ENCODE peak calls at places on chromosomes 13 and 19, in five cellular contexts. G is K562, W is H1, H is HCT116, Z is GM12878. J is an unnamed sample.

GRCh38 chr19:52898101-52898500 is 666 bp upstream of the ZNF320 start:
- DNase-seq in Z (no peak), W (no peak), H (no peak), G (no peak), J (no peak)

GRCh38 chr13:18236528-18236815 is 945.2 kb downstream of the TUBA3C start:
- DNase-seq in H (no peak), W (no peak), G (no peak), Z (no peak), J (no peak)

GRCh38 chr19:54506079-54506478 is 3.4 kb downstream of the LAIR2 start:
- DNase-seq in Z (no peak), G (no peak), H (no peak), W (no peak), J (no peak)

GRCh38 chr19:27618006-27618405 is 1594.9 kb downstream of the UQCRFS1 start:
- DNase-seq in Z (no peak), W (no peak), H (no peak), G (no peak), J (no peak)

GRCh38 chr13:77789386-77789785 is 91.9 kb downstream of the SLAIN1 start:
- DNase-seq in W (no peak), Z (no peak), G (no peak), H (no peak), J (no peak)

GRCh38 chr13:79538757-79539156 is 57.8 kb downstream of the NDFIP2 start:
- DNase-seq in Z (no peak), H (no peak), G (no peak), W (no peak), J (no peak)

GRCh38 chr13:62643007-62643483 is 1227.4 kb upstream of the PCDH20 start:
- DNase-seq in H (peak; percentile 98), Z (peak; percentile 24), G (no peak), W (no peak), J (peak; percentile 5)

GRCh38 chr13:51999525-51999924 is 11.7 kb downstream of the ATP7B start:
- DNase-seq in H (no peak), Z (no peak), W (no peak), G (no peak), J (no peak)

GRCh38 chr13:23654111-23655110 is 84.2 kb downstream of the TNFRSF19 start:
- DNase-seq in W (no peak), Z (no peak), G (no peak), H (no peak), J (peak; percentile 88)

GRCh38 chr19:4495471-4495870 is 22.8 kb downstream of the PLIN4 start:
- DNase-seq in W (no peak), G (no peak), H (peak; percentile 22), Z (no peak), J (no peak)

GRCh38 chr13:110045919-110046318 is 259.5 kb upstream of the IRS2 start:
- DNase-seq in G (no peak), W (no peak), Z (no peak), H (no peak), J (no peak)

GRCh38 chr13:27270594-27271520 is at the start of gene RASL11A:
- DNase-seq in G (peak; percentile 82), H (peak; percentile 36), Z (no peak), W (peak; percentile 74), J (peak; percentile 70)

GRCh38 chr19:13930402-13930801 is 7.8 kb downstream of the PODNL1 start:
- DNase-seq in W (no peak), Z (no peak), H (no peak), G (peak; percentile 11), J (no peak)

GRCh38 chr19:3821857-3822364 is 35.7 kb upstream of the MATK start:
- DNase-seq in H (peak; percentile 40), Z (no peak), G (peak; percentile 91), W (peak; percentile 51), J (peak; percentile 20)

GRCh38 chr19:38671654-38672053 is 24.2 kb downstream of the ACTN4 start:
- DNase-seq in Z (no peak), H (no peak), W (no peak), G (no peak), J (no peak)

GRCh38 chr19:2061936-2062729 is 11.1 kb upstream of the MKNK2 start:
- DNase-seq in Z (no peak), W (no peak), G (peak; percentile 36), H (no peak), J (peak; percentile 33)

GRCh38 chr19:33040994-33041827 is 23.5 kb downstream of the RHPN2 start:
- DNase-seq in G (no peak), W (no peak), H (peak; percentile 92), Z (peak; percentile 37), J (peak; percentile 100)

GRCh38 chr13:114068723-114069322 is 63.6 kb downstream of the RASA3 start:
- DNase-seq in G (no peak), Z (no peak), H (no peak), W (no peak), J (no peak)

GRCh38 chr19:53333466-53334449 is at the start of gene ZNF845:
- DNase-seq in Z (peak; percentile 63), H (peak; percentile 60), W (peak; percentile 79), G (peak; percentile 93), J (peak; percentile 87)

GRCh38 chr13:61913183-61913582 is 497.5 kb upstream of the PCDH20 start:
- DNase-seq in H (no peak), G (no peak), Z (no peak), W (no peak), J (no peak)

GRCh38 chr13:37602743-37603381 is 4.3 kb upstream of the POSTN start:
- DNase-seq in G (no peak), W (no peak), Z (no peak), H (no peak), J (peak; percentile 5)

GRCh38 chr19:23402388-23402787 is 7.1 kb upstream of the ZNF91 start:
- DNase-seq in G (no peak), W (no peak), H (no peak), Z (no peak), J (no peak)

DNA sequence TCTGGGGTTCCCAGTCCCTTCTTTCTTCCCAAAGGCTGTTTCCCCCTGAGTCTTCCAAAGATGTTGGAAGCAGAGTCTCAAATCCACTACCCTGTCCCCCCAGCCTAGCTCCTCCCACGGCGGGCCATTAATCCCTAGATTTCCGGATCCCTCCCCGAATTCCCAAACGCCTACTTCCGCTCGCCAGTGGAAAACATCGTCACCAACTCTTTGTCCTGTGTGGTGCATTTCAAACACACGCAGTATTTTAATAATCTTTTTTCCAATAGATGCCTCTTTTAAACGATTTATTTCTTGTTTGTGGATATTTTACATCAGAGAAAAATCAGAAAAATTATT is 610 bp downstream of the ZNF791 start:
- DNase-seq in W (no peak), G (peak; percentile 46), Z (no peak), H (peak; percentile 45), J (peak; percentile 70)
- TF ChIP-seq SRF in W (no peak), G (no peak), Z (no peak), H (no peak), J (no peak)

DNA sequence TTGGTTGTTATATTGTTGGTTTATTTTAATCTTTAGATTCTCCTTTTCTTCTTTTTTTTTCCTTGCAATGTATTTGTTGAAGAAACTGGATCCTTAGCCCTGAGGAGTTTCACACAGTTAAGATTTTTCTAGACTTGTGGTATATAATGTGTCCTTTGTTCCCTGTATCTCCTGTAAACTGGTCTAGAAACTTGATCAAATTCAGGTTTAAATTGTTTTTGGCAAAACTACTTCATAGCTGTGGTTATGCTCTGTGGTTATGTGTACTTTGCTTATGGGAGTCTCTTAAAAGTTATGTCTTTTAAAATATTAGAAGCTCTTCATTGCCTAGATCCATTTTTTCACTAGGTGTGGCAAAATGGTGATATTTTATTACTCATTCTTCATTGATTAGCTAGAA is 3.7 kb upstream of the MTRF1 start:
- DNase-seq in Z (no peak), G (no peak), H (no peak), W (no peak), J (no peak)
- TF ChIP-seq ZNF274 in Z (no peak), G (no peak), H (no peak), W (no peak), J (no peak)

GRCh38 chr19:16887353-16888265 is 1.2 kb upstream of the F2RL3 start:
- DNase-seq in W (no peak), H (no peak), Z (no peak), G (peak; percentile 61), J (no peak)

GRCh38 chr19:16883518-16883917 is 5.3 kb upstream of the F2RL3 start:
- DNase-seq in H (no peak), Z (no peak), W (no peak), G (no peak), J (no peak)

GRCh38 chr19:16888629-16889371 is at the start of gene F2RL3:
- DNase-seq in Z (no peak), H (no peak), G (peak; percentile 68), W (no peak), J (no peak)

GRCh38 chr19:16885166-16885565 is 3.6 kb upstream of the F2RL3 start:
- DNase-seq in W (no peak), G (no peak), H (no peak), Z (no peak), J (no peak)

DNA sequence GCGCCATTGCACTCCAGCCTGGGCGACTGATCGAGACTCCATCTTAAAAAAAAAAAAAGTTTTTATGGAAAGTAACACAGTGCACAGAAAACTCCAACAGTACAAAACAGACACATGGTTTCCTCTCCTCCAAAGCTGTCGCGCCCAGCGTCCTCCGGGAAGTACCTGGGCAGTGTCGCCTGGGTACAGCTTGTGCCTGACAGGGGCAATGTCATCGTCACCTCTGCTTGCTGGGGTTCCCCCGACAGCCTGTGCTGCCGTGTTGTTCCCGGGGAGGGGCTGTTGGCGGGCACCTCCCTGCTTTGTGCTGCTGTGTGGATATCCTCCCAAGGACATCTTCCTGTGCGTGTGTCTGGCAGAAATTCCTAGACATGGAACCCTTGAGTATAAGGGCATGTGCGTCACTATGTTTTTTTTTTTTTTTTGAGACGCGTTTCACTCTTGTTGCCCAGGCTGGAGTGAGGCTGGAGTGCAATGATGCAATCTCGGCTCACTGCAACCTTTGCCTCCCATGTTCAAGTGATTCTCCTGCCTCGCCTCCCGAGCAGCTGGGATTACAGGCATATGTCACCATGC is 2.4 kb upstream of the F2RL3 start:
- DNase-seq in G (no peak), Z (no peak), W (no peak), H (no peak), J (peak; percentile 52)
- TF ChIP-seq SRF in G (no peak), Z (no peak), W (no peak), H (no peak), J (no peak)

DNA sequence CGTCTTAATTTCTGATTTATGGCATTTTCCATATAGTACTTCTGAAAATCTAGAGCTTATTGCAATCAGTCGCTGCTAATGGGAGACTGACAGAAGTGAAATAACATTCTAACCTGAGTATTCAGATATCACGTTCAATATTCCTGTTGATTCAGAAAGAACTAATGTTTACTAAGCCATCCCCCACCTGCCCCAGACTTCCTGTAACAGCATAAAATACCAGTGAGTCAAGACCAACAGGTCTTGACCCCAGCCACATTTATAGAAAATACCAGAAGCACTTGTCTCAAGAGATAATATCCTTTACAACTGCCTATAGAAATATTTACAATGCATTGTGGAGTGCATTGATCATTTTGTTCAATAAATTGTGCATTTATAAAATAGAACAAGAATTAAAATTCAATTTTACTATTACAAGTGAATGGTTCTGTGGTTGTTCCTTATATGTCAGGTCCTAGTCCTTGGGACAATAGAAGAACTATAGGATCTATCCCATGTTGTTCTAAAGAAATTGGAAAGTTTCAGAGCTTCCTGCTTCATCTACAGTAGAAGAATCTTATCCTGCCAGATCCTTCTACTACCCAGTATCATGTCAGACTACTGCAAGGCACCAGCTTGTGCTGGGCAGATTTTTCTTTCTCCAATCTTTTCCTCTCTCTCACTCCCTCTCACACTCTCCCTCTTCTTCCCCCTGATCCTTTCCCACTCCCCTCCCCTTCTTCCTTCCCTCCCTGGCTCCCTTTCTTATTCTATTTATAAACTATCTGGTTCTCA is 630.0 kb downstream of the DIAPH3 start:
- DNase-seq in H (no peak), Z (no peak), W (no peak), G (no peak), J (peak; percentile 12)
- TF ChIP-seq ZNF274 in H (no peak), Z (no peak), W (no peak), G (no peak), J (no peak)

J was measured in HepG2.